ENCODE peak calls at places on chromosome 9, in six cellular contexts. One of them, this sample, is unnamed.

GRCh38 chr9:69392826-69393225 is 67.8 kb downstream of the ENTREP1 start:
- DNase-seq in NCI-H1930: no peak
- DNase-seq in stimulated activated CD4-positive, alpha-beta T cell treated with anti-CD3 and anti-CD28 coated beads, Interleukin-2, amount 100 ng/mL, for 4 hours: no peak
- DNase-seq in esophagus squamous epithelium: no peak
- DNase-seq in NCI-H1105: no peak
- DNase-seq in GM20000: no peak
- DNase-seq in this sample: no peak

GRCh38 chr9:113807173-113808061 is 68.7 kb upstream of the ZNF618 start:
- DNase-seq in NCI-H1930: peak
- DNase-seq in stimulated activated CD4-positive, alpha-beta T cell treated with anti-CD3 and anti-CD28 coated beads, Interleukin-2, amount 100 ng/mL, for 4 hours: peak
- DNase-seq in esophagus squamous epithelium: no peak
- DNase-seq in NCI-H1105: peak
- DNase-seq in GM20000: peak
- DNase-seq in this sample: peak

GRCh38 chr9:75128535-75128934 is 40.2 kb downstream of the OSTF1 start:
- DNase-seq in NCI-H1930: no peak
- DNase-seq in stimulated activated CD4-positive, alpha-beta T cell treated with anti-CD3 and anti-CD28 coated beads, Interleukin-2, amount 100 ng/mL, for 4 hours: no peak
- DNase-seq in esophagus squamous epithelium: no peak
- DNase-seq in NCI-H1105: no peak
- DNase-seq in GM20000: no peak
- DNase-seq in this sample: no peak

GRCh38 chr9:114169940-114170791 is 14.8 kb downstream of the COL27A1 start:
- DNase-seq in NCI-H1930: no peak
- DNase-seq in stimulated activated CD4-positive, alpha-beta T cell treated with anti-CD3 and anti-CD28 coated beads, Interleukin-2, amount 100 ng/mL, for 4 hours: no peak
- DNase-seq in esophagus squamous epithelium: no peak
- DNase-seq in NCI-H1105: no peak
- DNase-seq in GM20000: no peak
- DNase-seq in this sample: no peak

GRCh38 chr9:19618816-19619215 is 170.0 kb downstream of the SLC24A2 start:
- DNase-seq in NCI-H1930: no peak
- DNase-seq in stimulated activated CD4-positive, alpha-beta T cell treated with anti-CD3 and anti-CD28 coated beads, Interleukin-2, amount 100 ng/mL, for 4 hours: no peak
- DNase-seq in esophagus squamous epithelium: no peak
- DNase-seq in NCI-H1105: peak
- DNase-seq in GM20000: no peak
- DNase-seq in this sample: no peak

GRCh38 chr9:130766904-130767262 is 68.2 kb upstream of the ABL1 start:
- DNase-seq in NCI-H1930: no peak
- DNase-seq in stimulated activated CD4-positive, alpha-beta T cell treated with anti-CD3 and anti-CD28 coated beads, Interleukin-2, amount 100 ng/mL, for 4 hours: no peak
- DNase-seq in esophagus squamous epithelium: no peak
- DNase-seq in NCI-H1105: no peak
- DNase-seq in GM20000: no peak
- DNase-seq in this sample: no peak

GRCh38 chr9:87753313-87753712 is 27.4 kb downstream of the CTSL start:
- DNase-seq in NCI-H1930: no peak
- DNase-seq in stimulated activated CD4-positive, alpha-beta T cell treated with anti-CD3 and anti-CD28 coated beads, Interleukin-2, amount 100 ng/mL, for 4 hours: no peak
- DNase-seq in esophagus squamous epithelium: no peak
- DNase-seq in NCI-H1105: no peak
- DNase-seq in GM20000: no peak
- DNase-seq in this sample: no peak

GRCh38 chr9:85900504-85901201 is 40.3 kb upstream of the NAA35 start:
- DNase-seq in NCI-H1930: no peak
- DNase-seq in stimulated activated CD4-positive, alpha-beta T cell treated with anti-CD3 and anti-CD28 coated beads, Interleukin-2, amount 100 ng/mL, for 4 hours: no peak
- DNase-seq in esophagus squamous epithelium: no peak
- DNase-seq in NCI-H1105: no peak
- DNase-seq in GM20000: peak
- DNase-seq in this sample: peak

GRCh38 chr9:120712539-120713031 is 1.7 kb downstream of the MEGF9 start:
- DNase-seq in NCI-H1930: no peak
- DNase-seq in stimulated activated CD4-positive, alpha-beta T cell treated with anti-CD3 and anti-CD28 coated beads, Interleukin-2, amount 100 ng/mL, for 4 hours: no peak
- DNase-seq in esophagus squamous epithelium: no peak
- DNase-seq in NCI-H1105: no peak
- DNase-seq in GM20000: no peak
- DNase-seq in this sample: no peak

GRCh38 chr9:93652604-93653592 is 76.5 kb downstream of the PHF2 start:
- DNase-seq in NCI-H1930: no peak
- DNase-seq in stimulated activated CD4-positive, alpha-beta T cell treated with anti-CD3 and anti-CD28 coated beads, Interleukin-2, amount 100 ng/mL, for 4 hours: no peak
- DNase-seq in esophagus squamous epithelium: no peak
- DNase-seq in NCI-H1105: no peak
- DNase-seq in GM20000: no peak
- DNase-seq in this sample: no peak

GRCh38 chr9:84937086-84937670 is 267.6 kb downstream of the NTRK2 start:
- DNase-seq in NCI-H1930: no peak
- DNase-seq in stimulated activated CD4-positive, alpha-beta T cell treated with anti-CD3 and anti-CD28 coated beads, Interleukin-2, amount 100 ng/mL, for 4 hours: no peak
- DNase-seq in esophagus squamous epithelium: no peak
- DNase-seq in NCI-H1105: no peak
- DNase-seq in GM20000: no peak
- DNase-seq in this sample: no peak

GRCh38 chr9:35566417-35566816 is 38.6 kb upstream of the TESK1 start:
- DNase-seq in NCI-H1930: no peak
- DNase-seq in stimulated activated CD4-positive, alpha-beta T cell treated with anti-CD3 and anti-CD28 coated beads, Interleukin-2, amount 100 ng/mL, for 4 hours: no peak
- DNase-seq in esophagus squamous epithelium: no peak
- DNase-seq in NCI-H1105: no peak
- DNase-seq in GM20000: no peak
- DNase-seq in this sample: no peak

GRCh38 chr9:107309271-107309670 is 26.2 kb downstream of the RAD23B start:
- DNase-seq in NCI-H1930: no peak
- DNase-seq in stimulated activated CD4-positive, alpha-beta T cell treated with anti-CD3 and anti-CD28 coated beads, Interleukin-2, amount 100 ng/mL, for 4 hours: no peak
- DNase-seq in esophagus squamous epithelium: no peak
- DNase-seq in NCI-H1105: no peak
- DNase-seq in GM20000: no peak
- DNase-seq in this sample: no peak

GRCh38 chr9:38274746-38275250 is 117.7 kb upstream of the ALDH1B1 start:
- DNase-seq in NCI-H1930: no peak
- DNase-seq in stimulated activated CD4-positive, alpha-beta T cell treated with anti-CD3 and anti-CD28 coated beads, Interleukin-2, amount 100 ng/mL, for 4 hours: no peak
- DNase-seq in esophagus squamous epithelium: no peak
- DNase-seq in NCI-H1105: no peak
- DNase-seq in GM20000: no peak
- DNase-seq in this sample: no peak

GRCh38 chr9:136392538-136393449 is 7.2 kb downstream of the SNAPC4 start:
- DNase-seq in NCI-H1930: no peak
- DNase-seq in stimulated activated CD4-positive, alpha-beta T cell treated with anti-CD3 and anti-CD28 coated beads, Interleukin-2, amount 100 ng/mL, for 4 hours: no peak
- DNase-seq in esophagus squamous epithelium: no peak
- DNase-seq in NCI-H1105: no peak
- DNase-seq in GM20000: no peak
- DNase-seq in this sample: no peak

GRCh38 chr9:38362912-38363588 is 29.5 kb upstream of the ALDH1B1 start:
- DNase-seq in NCI-H1930: peak
- DNase-seq in stimulated activated CD4-positive, alpha-beta T cell treated with anti-CD3 and anti-CD28 coated beads, Interleukin-2, amount 100 ng/mL, for 4 hours: no peak
- DNase-seq in esophagus squamous epithelium: peak
- DNase-seq in NCI-H1105: peak
- DNase-seq in GM20000: peak
- DNase-seq in this sample: peak

GRCh38 chr9:36843964-36844363 is 190.1 kb downstream of the PAX5 start:
- DNase-seq in NCI-H1930: no peak
- DNase-seq in stimulated activated CD4-positive, alpha-beta T cell treated with anti-CD3 and anti-CD28 coated beads, Interleukin-2, amount 100 ng/mL, for 4 hours: no peak
- DNase-seq in esophagus squamous epithelium: no peak
- DNase-seq in NCI-H1105: no peak
- DNase-seq in GM20000: no peak
- DNase-seq in this sample: no peak

GRCh38 chr9:91500509-91501011 is 76.9 kb upstream of the NFIL3 start:
- DNase-seq in NCI-H1930: no peak
- DNase-seq in stimulated activated CD4-positive, alpha-beta T cell treated with anti-CD3 and anti-CD28 coated beads, Interleukin-2, amount 100 ng/mL, for 4 hours: no peak
- DNase-seq in esophagus squamous epithelium: no peak
- DNase-seq in NCI-H1105: no peak
- DNase-seq in GM20000: no peak
- DNase-seq in this sample: peak

GRCh38 chr9:71863652-71864051 is 47.3 kb downstream of the ABHD17B start:
- DNase-seq in NCI-H1930: no peak
- DNase-seq in stimulated activated CD4-positive, alpha-beta T cell treated with anti-CD3 and anti-CD28 coated beads, Interleukin-2, amount 100 ng/mL, for 4 hours: no peak
- DNase-seq in esophagus squamous epithelium: no peak
- DNase-seq in NCI-H1105: no peak
- DNase-seq in GM20000: no peak
- DNase-seq in this sample: peak

GRCh38 chr9:78001946-78002731 is 29.5 kb downstream of the GNAQ start:
- DNase-seq in NCI-H1930: no peak
- DNase-seq in stimulated activated CD4-positive, alpha-beta T cell treated with anti-CD3 and anti-CD28 coated beads, Interleukin-2, amount 100 ng/mL, for 4 hours: no peak
- DNase-seq in esophagus squamous epithelium: no peak
- DNase-seq in NCI-H1105: no peak
- DNase-seq in GM20000: no peak
- DNase-seq in this sample: peak

GRCh38 chr9:10704720-10705119 is 91.9 kb upstream of the PTPRD start:
- DNase-seq in NCI-H1930: no peak
- DNase-seq in stimulated activated CD4-positive, alpha-beta T cell treated with anti-CD3 and anti-CD28 coated beads, Interleukin-2, amount 100 ng/mL, for 4 hours: no peak
- DNase-seq in esophagus squamous epithelium: no peak
- DNase-seq in NCI-H1105: no peak
- DNase-seq in GM20000: no peak
- DNase-seq in this sample: peak

GRCh38 chr9:117411547-117411946 is 3.3 kb downstream of the ASTN2 start:
- DNase-seq in NCI-H1930: peak
- DNase-seq in stimulated activated CD4-positive, alpha-beta T cell treated with anti-CD3 and anti-CD28 coated beads, Interleukin-2, amount 100 ng/mL, for 4 hours: no peak
- DNase-seq in esophagus squamous epithelium: no peak
- DNase-seq in NCI-H1105: peak
- DNase-seq in GM20000: peak
- DNase-seq in this sample: peak

GRCh38 chr9:38202335-38202938 is 133.4 kb upstream of the SHB start:
- DNase-seq in NCI-H1930: no peak
- DNase-seq in stimulated activated CD4-positive, alpha-beta T cell treated with anti-CD3 and anti-CD28 coated beads, Interleukin-2, amount 100 ng/mL, for 4 hours: no peak
- DNase-seq in esophagus squamous epithelium: no peak
- DNase-seq in NCI-H1105: no peak
- DNase-seq in GM20000: no peak
- DNase-seq in this sample: no peak

GRCh38 chr9:15909297-15909696 is 356.5 kb downstream of the CCDC171 start:
- DNase-seq in NCI-H1930: no peak
- DNase-seq in stimulated activated CD4-positive, alpha-beta T cell treated with anti-CD3 and anti-CD28 coated beads, Interleukin-2, amount 100 ng/mL, for 4 hours: no peak
- DNase-seq in esophagus squamous epithelium: no peak
- DNase-seq in NCI-H1105: no peak
- DNase-seq in GM20000: no peak
- DNase-seq in this sample: peak

GRCh38 chr9:84744195-84744594 is 74.7 kb downstream of the NTRK2 start:
- DNase-seq in NCI-H1930: no peak
- DNase-seq in stimulated activated CD4-positive, alpha-beta T cell treated with anti-CD3 and anti-CD28 coated beads, Interleukin-2, amount 100 ng/mL, for 4 hours: no peak
- DNase-seq in esophagus squamous epithelium: no peak
- DNase-seq in NCI-H1105: no peak
- DNase-seq in GM20000: no peak
- DNase-seq in this sample: no peak

GRCh38 chr9:34961574-34962480 is 3.7 kb downstream of the PHF24 start:
- DNase-seq in NCI-H1930: no peak
- DNase-seq in stimulated activated CD4-positive, alpha-beta T cell treated with anti-CD3 and anti-CD28 coated beads, Interleukin-2, amount 100 ng/mL, for 4 hours: no peak
- DNase-seq in esophagus squamous epithelium: no peak
- DNase-seq in NCI-H1105: no peak
- DNase-seq in GM20000: peak
- DNase-seq in this sample: peak

GRCh38 chr9:27558307-27558706 is 15.0 kb downstream of the C9orf72 start:
- DNase-seq in NCI-H1930: no peak
- DNase-seq in stimulated activated CD4-positive, alpha-beta T cell treated with anti-CD3 and anti-CD28 coated beads, Interleukin-2, amount 100 ng/mL, for 4 hours: no peak
- DNase-seq in esophagus squamous epithelium: no peak
- DNase-seq in NCI-H1105: no peak
- DNase-seq in GM20000: no peak
- DNase-seq in this sample: no peak

GRCh38 chr9:70398145-70398556 is 16.3 kb downstream of the KLF9 start:
- DNase-seq in NCI-H1930: no peak
- DNase-seq in stimulated activated CD4-positive, alpha-beta T cell treated with anti-CD3 and anti-CD28 coated beads, Interleukin-2, amount 100 ng/mL, for 4 hours: no peak
- DNase-seq in esophagus squamous epithelium: no peak
- DNase-seq in NCI-H1105: no peak
- DNase-seq in GM20000: peak
- DNase-seq in this sample: no peak

GRCh38 chr9:134565316-134565915 is 76.2 kb upstream of the COL5A1 start:
- DNase-seq in NCI-H1930: no peak
- DNase-seq in stimulated activated CD4-positive, alpha-beta T cell treated with anti-CD3 and anti-CD28 coated beads, Interleukin-2, amount 100 ng/mL, for 4 hours: no peak
- DNase-seq in esophagus squamous epithelium: no peak
- DNase-seq in NCI-H1105: no peak
- DNase-seq in GM20000: no peak
- DNase-seq in this sample: no peak

GRCh38 chr9:15243086-15243485 is 63.9 kb downstream of the TTC39B start:
- DNase-seq in NCI-H1930: no peak
- DNase-seq in stimulated activated CD4-positive, alpha-beta T cell treated with anti-CD3 and anti-CD28 coated beads, Interleukin-2, amount 100 ng/mL, for 4 hours: no peak
- DNase-seq in esophagus squamous epithelium: no peak
- DNase-seq in NCI-H1105: no peak
- DNase-seq in GM20000: no peak
- DNase-seq in this sample: no peak

GRCh38 chr9:99140685-99141314 is 35.9 kb downstream of the TGFBR1 start:
- DNase-seq in NCI-H1930: no peak
- DNase-seq in stimulated activated CD4-positive, alpha-beta T cell treated with anti-CD3 and anti-CD28 coated beads, Interleukin-2, amount 100 ng/mL, for 4 hours: peak
- DNase-seq in esophagus squamous epithelium: no peak
- DNase-seq in NCI-H1105: no peak
- DNase-seq in GM20000: peak
- DNase-seq in this sample: peak

GRCh38 chr9:10674586-10674985 is 61.8 kb upstream of the PTPRD start:
- DNase-seq in NCI-H1930: no peak
- DNase-seq in stimulated activated CD4-positive, alpha-beta T cell treated with anti-CD3 and anti-CD28 coated beads, Interleukin-2, amount 100 ng/mL, for 4 hours: no peak
- DNase-seq in esophagus squamous epithelium: no peak
- DNase-seq in NCI-H1105: no peak
- DNase-seq in GM20000: no peak
- DNase-seq in this sample: no peak

GRCh38 chr9:89496645-89497044 is 1.3 kb downstream of the SEMA4D start:
- DNase-seq in NCI-H1930: no peak
- DNase-seq in stimulated activated CD4-positive, alpha-beta T cell treated with anti-CD3 and anti-CD28 coated beads, Interleukin-2, amount 100 ng/mL, for 4 hours: no peak
- DNase-seq in esophagus squamous epithelium: no peak
- DNase-seq in NCI-H1105: no peak
- DNase-seq in GM20000: no peak
- DNase-seq in this sample: no peak

GRCh38 chr9:8762676-8763075 is 963.1 kb upstream of the DMAC1 start:
- DNase-seq in NCI-H1930: no peak
- DNase-seq in stimulated activated CD4-positive, alpha-beta T cell treated with anti-CD3 and anti-CD28 coated beads, Interleukin-2, amount 100 ng/mL, for 4 hours: no peak
- DNase-seq in esophagus squamous epithelium: no peak
- DNase-seq in NCI-H1105: no peak
- DNase-seq in GM20000: no peak
- DNase-seq in this sample: no peak

GRCh38 chr9:21995652-21996275 is 1.2 kb downstream of the CDKN2B-AS1 start:
- DNase-seq in NCI-H1930: peak
- DNase-seq in stimulated activated CD4-positive, alpha-beta T cell treated with anti-CD3 and anti-CD28 coated beads, Interleukin-2, amount 100 ng/mL, for 4 hours: no peak
- DNase-seq in esophagus squamous epithelium: peak
- DNase-seq in NCI-H1105: no peak
- DNase-seq in GM20000: no peak
- DNase-seq in this sample: peak

GRCh38 chr9:94084314-94084713 is at the start of gene PTPDC1:
- DNase-seq in NCI-H1930: peak
- DNase-seq in stimulated activated CD4-positive, alpha-beta T cell treated with anti-CD3 and anti-CD28 coated beads, Interleukin-2, amount 100 ng/mL, for 4 hours: no peak
- DNase-seq in esophagus squamous epithelium: no peak
- DNase-seq in NCI-H1105: no peak
- DNase-seq in GM20000: no peak
- DNase-seq in this sample: peak

GRCh38 chr9:89022902-89023301 is 31.6 kb downstream of the S1PR3 start:
- DNase-seq in NCI-H1930: no peak
- DNase-seq in stimulated activated CD4-positive, alpha-beta T cell treated with anti-CD3 and anti-CD28 coated beads, Interleukin-2, amount 100 ng/mL, for 4 hours: no peak
- DNase-seq in esophagus squamous epithelium: no peak
- DNase-seq in NCI-H1105: no peak
- DNase-seq in GM20000: no peak
- DNase-seq in this sample: peak

GRCh38 chr9:121947683-121948300 is 145.3 kb downstream of the TTLL11 start:
- DNase-seq in NCI-H1930: no peak
- DNase-seq in stimulated activated CD4-positive, alpha-beta T cell treated with anti-CD3 and anti-CD28 coated beads, Interleukin-2, amount 100 ng/mL, for 4 hours: no peak
- DNase-seq in esophagus squamous epithelium: no peak
- DNase-seq in NCI-H1105: peak
- DNase-seq in GM20000: no peak
- DNase-seq in this sample: no peak